ENCODE peak calls at places on chromosomes 16 and 17, in eight cellular contexts. N, Z, L, R, A, B, M and K are unnamed samples.

GRCh38 chr16:87691686-87692079 is 74.1 kb downstream of the KLHDC4 start:
- DNase-seq in A (no peak), R (no peak), M (no peak), N (no peak), Z (no peak), B (no peak), L (no peak), K (no peak)

GRCh38 chr16:85699628-85700027 is 10.9 kb upstream of the GINS2 start:
- DNase-seq in M (no peak), Z (no peak), L (peak), A (no peak), B (no peak), R (peak), N (no peak), K (no peak)

GRCh38 chr17:82386881-82387498 is 15.4 kb downstream of the UTS2R start:
- DNase-seq in B (no peak), M (no peak), N (no peak), A (no peak), Z (no peak), L (no peak), R (no peak), K (no peak)

GRCh38 chr17:8785547-8786412 is 13.4 kb downstream of the MFSD6L start:
- DNase-seq in R (peak), Z (peak), A (peak), N (peak), B (peak), L (peak), M (peak), K (peak)

GRCh38 chr16:67934306-67935095 is 2.1 kb downstream of the PSMB10 start:
- DNase-seq in A (no peak), Z (no peak), R (no peak), M (no peak), L (no peak), N (no peak), B (no peak), K (no peak)

GRCh38 chr17:83189673-83190385 is 110.4 kb downstream of the METRNL start:
- DNase-seq in L (no peak), B (no peak), M (no peak), R (peak), N (peak), A (no peak), Z (peak), K (no peak)

GRCh38 chr17:79774561-79774975 is 3.4 kb upstream of the CBX2 start:
- DNase-seq in R (no peak), M (no peak), B (no peak), N (no peak), A (no peak), L (no peak), Z (no peak), K (no peak)

GRCh38 chr17:56570199-56570598 is 23.3 kb upstream of the NOG start:
- DNase-seq in A (no peak), Z (no peak), N (no peak), R (no peak), L (no peak), M (no peak), B (no peak), K (no peak)

GRCh38 chr16:49857423-49858181 is 1.7 kb upstream of the ZNF423 start:
- DNase-seq in N (no peak), R (no peak), A (peak), Z (peak), M (no peak), L (peak), B (peak), K (peak)

GRCh38 chr17:71978435-71978834 is 142.4 kb upstream of the SOX9 start:
- DNase-seq in R (no peak), B (no peak), Z (no peak), L (peak), M (no peak), N (no peak), A (no peak), K (no peak)

GRCh38 chr17:71975331-71975801 is 145.5 kb upstream of the SOX9 start:
- DNase-seq in L (peak), Z (no peak), M (no peak), A (no peak), N (peak), B (no peak), R (peak), K (no peak)

GRCh38 chr17:71983828-71984227 is 137.0 kb upstream of the SOX9 start:
- DNase-seq in R (no peak), M (no peak), N (no peak), Z (no peak), L (no peak), B (no peak), A (no peak), K (peak)

GRCh38 chr17:71975998-71976649 is 144.7 kb upstream of the SOX9 start:
- DNase-seq in B (no peak), Z (peak), M (no peak), L (peak), N (peak), R (peak), A (no peak), K (no peak)

DNA sequence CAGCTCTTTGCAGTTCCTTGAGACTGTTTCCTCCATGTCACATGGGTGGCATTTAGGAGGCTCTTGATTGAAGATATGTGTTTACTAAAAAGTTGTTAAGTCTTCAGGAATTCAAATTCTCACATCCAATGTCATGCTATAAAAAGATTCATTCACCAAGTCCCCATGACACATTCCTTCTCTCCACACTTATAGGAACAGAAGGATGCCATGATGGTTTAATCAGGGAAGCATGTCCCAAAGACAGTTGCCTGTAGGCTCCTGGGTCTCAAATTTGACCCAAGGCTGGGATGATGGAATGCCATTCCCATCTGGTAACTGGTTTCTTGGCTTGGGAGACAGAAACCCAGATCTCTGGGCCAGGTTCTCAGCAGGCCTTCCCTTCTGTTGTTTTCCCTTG is 140.6 kb upstream of the SOX9 start:
- DNase-seq in B (no peak), A (no peak), Z (no peak), R (no peak), M (no peak), L (no peak), N (no peak), K (no peak)
- TF ChIP-seq CTCF in B (no peak), A (no peak), Z (no peak), R (no peak), M (no peak), L (no peak), N (no peak), K (no peak)

GRCh38 chr17:31582151-31582907 is 190.9 kb downstream of the RAB11FIP4 start:
- DNase-seq in N (no peak), A (peak), B (peak), Z (peak), M (no peak), L (no peak), R (peak), K (peak)
- TF ChIP-seq CTCF in N (no peak), A (no peak), B (no peak), Z (no peak), M (no peak), L (no peak), R (no peak), K (no peak)

GRCh38 chr17:41620583-41621434 is 3.6 kb downstream of the KRT17 start:
- DNase-seq in N (no peak), M (no peak), R (no peak), B (no peak), L (no peak), A (no peak), Z (no peak), K (no peak)
- TF ChIP-seq CTCF in N (no peak), M (no peak), R (no peak), B (no peak), L (no peak), A (no peak), Z (no peak), K (no peak)

GRCh38 chr17:30570596-30571265 is 93.5 kb downstream of the GOSR1 start:
- DNase-seq in L (no peak), N (no peak), A (no peak), M (no peak), Z (no peak), R (no peak), B (no peak), K (no peak)

GRCh38 chr17:30559656-30560055 is 82.4 kb downstream of the GOSR1 start:
- DNase-seq in M (no peak), N (no peak), Z (peak), A (no peak), B (no peak), L (no peak), R (no peak), K (no peak)

GRCh38 chr17:30570191-30570590 is 93.0 kb downstream of the GOSR1 start:
- DNase-seq in B (no peak), N (no peak), L (no peak), Z (no peak), M (no peak), A (no peak), R (no peak), K (no peak)

GRCh38 chr17:30567231-30568116 is 90.3 kb downstream of the GOSR1 start:
- DNase-seq in A (no peak), M (no peak), Z (peak), N (no peak), L (no peak), R (peak), B (no peak), K (no peak)

DNA sequence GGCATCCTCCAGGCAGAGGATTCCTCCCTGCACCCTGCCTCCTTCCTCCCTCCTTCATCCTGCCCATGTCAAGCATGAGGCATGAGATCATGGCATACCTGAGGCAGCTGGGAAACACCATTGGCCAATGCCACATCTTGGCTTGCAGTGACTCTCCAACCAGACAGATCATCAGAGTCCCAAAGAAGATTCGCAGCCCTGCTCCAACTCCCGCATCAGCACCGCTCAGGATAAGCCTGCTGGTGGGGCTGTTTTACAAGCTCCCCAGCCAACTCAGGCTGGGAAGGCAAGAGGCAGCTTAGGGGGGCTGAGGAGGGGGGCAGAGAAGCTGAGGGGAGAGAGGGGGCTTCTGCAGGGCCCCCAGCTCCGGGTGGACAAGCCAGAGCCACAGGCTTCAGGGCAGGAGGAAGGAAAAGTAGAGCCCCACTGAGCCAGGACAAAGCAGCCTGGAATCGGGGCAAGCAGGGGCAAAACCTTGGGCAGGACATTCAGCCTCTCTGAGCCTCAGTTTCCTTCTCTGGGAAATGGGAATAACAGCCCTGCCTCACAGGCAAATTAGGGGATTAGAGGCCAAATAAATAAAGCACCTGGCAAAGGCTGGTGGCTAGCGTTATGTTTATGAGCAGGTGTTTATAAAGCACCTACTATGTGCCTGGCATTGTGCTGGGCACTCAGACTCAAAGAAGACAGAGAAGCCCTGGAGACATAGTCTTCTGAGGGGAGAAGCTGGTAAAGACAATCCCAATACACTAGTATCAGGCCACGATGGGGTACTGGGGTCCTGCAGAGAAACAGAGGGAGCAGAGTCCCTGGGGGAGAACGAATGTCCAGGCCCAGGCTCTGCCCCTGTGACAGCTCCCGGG is 88.1 kb downstream of the GOSR1 start:
- DNase-seq in R (peak), M (no peak), Z (peak), N (no peak), L (no peak), B (no peak), A (no peak), K (no peak)
- TF ChIP-seq CTCF in R (no peak), M (no peak), Z (no peak), N (no peak), L (no peak), B (no peak), A (no peak), K (no peak)

DNA sequence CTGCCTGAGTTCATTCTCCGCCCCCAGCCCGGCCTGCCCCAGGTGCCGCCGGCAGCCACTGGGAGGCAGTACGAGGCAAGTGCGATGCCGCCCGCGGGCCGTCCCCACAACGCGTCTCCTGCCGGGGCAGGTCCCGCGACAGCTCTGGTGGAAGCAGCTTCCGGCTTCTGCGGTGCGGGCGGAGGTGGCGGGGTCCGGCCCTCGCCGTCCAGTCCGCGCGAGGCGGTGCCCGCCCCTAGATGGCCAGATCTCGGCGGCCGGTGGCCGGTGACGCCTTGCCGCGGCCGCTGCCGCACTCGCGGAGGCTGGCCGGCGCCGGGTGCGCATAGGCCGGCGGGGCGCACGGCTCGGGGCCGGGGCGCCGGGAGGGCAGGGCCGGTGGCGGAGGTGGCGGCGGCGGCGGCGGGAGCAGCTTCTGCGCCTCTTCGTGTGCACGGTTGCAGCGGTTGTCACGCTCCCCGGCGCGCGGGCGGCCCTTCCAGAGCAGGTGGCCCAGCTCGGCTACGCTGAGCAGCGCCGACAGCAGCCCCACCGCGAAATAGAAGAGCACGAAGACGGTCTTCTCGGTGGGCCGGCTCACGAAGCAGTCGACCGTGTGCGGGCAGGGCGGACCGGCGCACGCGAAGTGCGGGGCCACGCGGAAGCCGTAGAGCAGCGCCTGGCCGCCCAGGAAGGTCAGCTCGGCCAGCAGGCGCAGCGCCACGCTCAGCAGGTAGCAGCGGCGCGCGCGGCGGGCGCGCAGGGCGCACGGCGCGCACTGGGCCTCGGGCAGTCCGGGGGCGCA is 1.6 kb downstream of the GJD3 start:
- DNase-seq in L (peak), B (peak), M (peak), A (peak), R (no peak), Z (peak), N (no peak), K (peak)
- TF ChIP-seq CTCF in L (peak), B (peak), M (no peak), A (peak), R (peak), Z (no peak), N (no peak), K (peak)

DNA sequence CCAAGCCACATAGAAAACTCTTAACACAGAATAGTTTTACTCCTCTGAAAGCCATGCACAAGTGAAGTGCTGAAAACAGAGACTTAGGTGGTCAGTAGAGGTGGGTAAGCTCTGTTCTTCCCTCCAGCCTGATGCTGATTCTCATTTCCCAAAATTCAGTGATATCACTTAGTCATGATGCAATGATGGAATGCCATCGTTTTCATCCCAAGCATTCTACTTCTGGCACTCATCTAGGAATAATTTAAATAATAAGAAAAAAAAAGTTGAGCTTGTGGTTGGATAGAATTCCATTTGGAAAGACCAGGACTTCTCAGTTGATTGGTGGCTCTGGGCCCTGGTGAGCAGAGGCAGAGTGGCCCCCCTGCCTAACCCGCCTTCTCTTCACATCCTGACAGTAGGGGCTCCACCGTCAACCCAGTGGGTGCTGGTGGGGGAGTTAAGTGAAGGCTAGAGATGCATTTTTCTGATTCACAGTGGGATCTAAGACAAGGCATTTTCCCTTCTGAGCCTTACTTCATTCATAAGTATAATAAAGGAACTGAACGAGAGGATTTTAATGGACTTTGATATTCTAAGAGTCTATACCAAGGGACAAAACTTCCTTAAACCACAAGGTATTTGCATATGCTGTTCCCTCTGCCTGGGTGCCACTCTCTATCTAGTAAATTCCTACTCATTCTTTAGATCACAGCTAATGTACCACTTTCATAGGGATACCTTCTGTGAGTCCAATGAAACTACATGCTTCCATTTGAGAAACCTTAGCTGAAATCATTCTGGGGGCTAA is 310.3 kb upstream of the DYNLRB2 start:
- DNase-seq in M (no peak), R (no peak), N (no peak), Z (no peak), L (no peak), A (no peak), B (no peak), K (no peak)
- TF ChIP-seq CTCF in M (no peak), R (no peak), N (no peak), Z (no peak), L (no peak), A (no peak), B (no peak), K (no peak)

DNA sequence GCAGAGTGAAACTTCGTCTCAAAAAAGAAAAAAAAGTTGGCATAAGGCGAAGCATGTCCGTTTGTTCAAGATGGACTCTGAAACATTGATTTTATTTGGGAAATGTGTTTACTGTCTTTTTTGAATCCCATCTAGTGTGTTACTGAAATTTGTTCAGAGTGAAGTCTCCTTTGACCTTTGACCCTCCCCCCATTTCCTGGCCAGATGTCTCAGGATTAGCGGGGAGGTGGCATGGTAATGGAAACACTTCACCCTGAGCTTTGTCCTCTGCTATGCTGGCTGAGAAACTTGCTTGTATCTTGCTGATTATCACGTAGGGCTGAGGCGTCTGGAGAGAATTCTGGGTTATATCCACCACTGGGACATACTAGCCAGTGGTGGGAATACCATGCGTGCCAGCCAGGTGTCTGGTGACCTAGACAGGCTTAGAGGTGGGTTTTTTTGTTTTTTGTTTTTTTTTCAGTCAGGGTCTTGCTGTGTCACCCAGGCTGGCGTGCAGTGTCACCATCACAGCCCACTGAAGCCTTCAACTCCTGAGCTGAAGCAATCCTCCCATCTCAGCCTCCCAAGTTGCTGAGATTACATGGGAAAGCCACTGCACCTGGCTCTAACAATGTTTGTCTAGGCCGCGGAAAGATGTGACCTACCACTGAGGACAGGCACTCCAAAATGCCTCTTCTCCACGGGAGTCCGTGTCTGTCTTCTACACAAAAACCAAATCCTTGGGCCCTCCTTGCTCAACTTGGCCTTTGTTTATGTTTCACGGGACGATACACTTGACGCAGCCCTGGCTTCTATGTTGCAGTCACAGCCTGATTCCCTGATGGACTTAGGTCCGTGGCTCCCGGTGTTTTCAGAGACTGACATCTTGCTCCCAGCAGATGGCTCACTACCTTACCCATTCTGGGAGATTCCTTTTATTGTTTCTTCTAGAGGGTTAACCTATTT is 6.6 kb upstream of the GALK1 start:
- DNase-seq in R (no peak), A (no peak), N (no peak), B (no peak), L (no peak), M (no peak), Z (no peak), K (no peak)
- TF ChIP-seq CTCF in R (no peak), A (no peak), N (no peak), B (no peak), L (peak), M (no peak), Z (no peak), K (no peak)

GRCh38 chr16:11100239-11100750 is 155.7 kb downstream of the SOCS1 start:
- DNase-seq in L (no peak), N (peak), A (peak), Z (peak), B (no peak), R (peak), M (peak), K (peak)
- TF ChIP-seq CTCF in L (no peak), N (no peak), A (no peak), Z (no peak), B (no peak), R (peak), M (no peak), K (no peak)

GRCh38 chr17:51435641-51436091 is 175.3 kb downstream of the UTP18 start:
- DNase-seq in A (peak), N (no peak), L (peak), M (no peak), R (no peak), B (peak), Z (peak), K (peak)
- TF ChIP-seq CTCF in A (peak), N (no peak), L (peak), M (no peak), R (peak), B (no peak), Z (no peak), K (no peak)